ENCODE peak calls at places on chromosomes 6 and 20, in nine cellular contexts. Q is T-cell; Y is psoas muscle; M is activated gamma-delta T cell treated with anti-CD3 and anti-CD28 coated beads, Interleukin-2, amount 50 U/mL, for 16 hours; J is skeletal muscle cell; P is endothelial cell; H is GM12892; S is smooth muscle cell of the brain vasculature; C is stromal cell of bone marrow. F is an unnamed sample.

GRCh38 chr20:10558635-10559187 is 115.1 kb downstream of the JAG1 start:
- DNase-seq in Q (no peak), Y (no peak), M (peak), J (peak), P (no peak), H (no peak), S (no peak), C (peak), F (no peak)

GRCh38 chr6:149455028-149455732 is 29.6 kb downstream of the ZC3H12D start:
- DNase-seq in Q (no peak), Y (no peak), M (no peak), J (no peak), P (no peak), H (no peak), S (no peak), C (no peak), F (no peak)

GRCh38 chr20:50572922-50573777 is 63.0 kb downstream of the PTPN1 start:
- DNase-seq in Q (no peak), Y (peak), M (no peak), J (peak), P (no peak), H (no peak), S (no peak), C (peak), F (no peak)

GRCh38 chr6:138540468-138540867 is 41.2 kb upstream of the NHSL1 start:
- DNase-seq in Q (no peak), Y (no peak), M (no peak), J (peak), P (no peak), H (no peak), S (no peak), C (peak), F (no peak)

GRCh38 chr6:134145786-134146185 is 93.4 kb upstream of the SLC2A12 start:
- DNase-seq in Q (no peak), Y (no peak), M (no peak), J (no peak), P (no peak), H (no peak), S (no peak), C (peak), F (no peak)

GRCh38 chr6:79842382-79843040 is 104.8 kb downstream of the ELOVL4 start:
- DNase-seq in Q (no peak), Y (no peak), M (no peak), J (no peak), P (no peak), H (no peak), S (no peak), C (no peak), F (no peak)

GRCh38 chr6:116512155-116512559 is 718 bp downstream of the CALHM5 start:
- DNase-seq in Q (no peak), Y (no peak), M (no peak), J (no peak), P (no peak), H (no peak), S (no peak), C (no peak), F (no peak)

GRCh38 chr6:17622144-17622543 is 22.0 kb downstream of the FAM8A1 start:
- DNase-seq in Q (no peak), Y (no peak), M (no peak), J (no peak), P (no peak), H (no peak), S (no peak), C (no peak), F (no peak)

GRCh38 chr20:23363257-23363649 is 1.3 kb downstream of the GZF1 start:
- DNase-seq in Q (no peak), Y (peak), M (no peak), J (no peak), P (no peak), H (no peak), S (no peak), C (no peak), F (no peak)

GRCh38 chr6:149614352-149614751 is 34.2 kb downstream of the KATNA1 start:
- DNase-seq in Q (no peak), Y (no peak), M (no peak), J (no peak), P (no peak), H (no peak), S (no peak), C (peak), F (no peak)

GRCh38 chr6:132973556-132973993 is 159.2 kb downstream of the RPS12 start:
- DNase-seq in Q (no peak), Y (no peak), M (no peak), J (no peak), P (no peak), H (no peak), S (no peak), C (no peak), F (no peak)

GRCh38 chr20:25574411-25574810 is 10.9 kb downstream of the NINL start:
- DNase-seq in Q (no peak), Y (no peak), M (no peak), J (no peak), P (peak), H (no peak), S (no peak), C (no peak), F (no peak)

GRCh38 chr6:89589297-89590074 is 49.1 kb downstream of the LYRM2 start:
- DNase-seq in Q (no peak), Y (no peak), M (no peak), J (no peak), P (no peak), H (no peak), S (no peak), C (no peak), F (no peak)

GRCh38 chr6:17938885-17939284 is 48.5 kb downstream of the KIF13A start:
- DNase-seq in Q (no peak), Y (no peak), M (no peak), J (peak), P (no peak), H (no peak), S (no peak), C (no peak), F (no peak)

GRCh38 chr6:113513086-113513485 is 344.1 kb upstream of the MARCKS start:
- DNase-seq in Q (no peak), Y (no peak), M (no peak), J (no peak), P (no peak), H (no peak), S (no peak), C (no peak), F (no peak)

GRCh38 chr6:10202111-10202510 is 212.8 kb downstream of the TFAP2A start:
- DNase-seq in Q (no peak), Y (no peak), M (no peak), J (no peak), P (no peak), H (no peak), S (no peak), C (no peak), F (no peak)

F was measured in neuronal stem cell.